ENCODE peak calls at places on chromosomes 3 and 15, in seven cellular contexts. F is psoas muscle, B is fibroblast of lung, W is GM12878, O is mammary epithelial cell, M is pancreas, Z is sigmoid colon. L is an unnamed sample. For H3K9me3 and H3K4me1, the result is how much of the 10 kb centered on the place peaks cover.

GRCh38 chr3:133531981-133532380 is 41.5 kb upstream of the CDV3 start:
- DNase-seq in F (no peak), B (peak), W (no peak), O (no peak), M (no peak), Z (no peak), L (no peak)

GRCh38 chr15:42080585-42081462 is 13.5 kb downstream of the PLA2G4D start:
- DNase-seq in F (no peak), B (peak), W (no peak), O (no peak), M (no peak), Z (peak), L (no peak)

GRCh38 chr15:42213481-42213880 is 5.4 kb upstream of the VPS39 start:
- DNase-seq in F (no peak), B (no peak), W (no peak), O (no peak), M (no peak), Z (no peak), L (no peak)

GRCh38 chr3:49469037-49469875 is 811 bp upstream of the DAG1 start:
- DNase-seq in F (peak), B (peak), W (no peak), O (peak), M (peak), Z (peak), L (peak)

GRCh38 chr3:31567036-31567435 is 34.3 kb downstream of the STT3B start:
- DNase-seq in F (no peak), B (no peak), W (no peak), O (no peak), M (no peak), Z (no peak), L (no peak)

GRCh38 chr15:58440922-58441321 is 9.1 kb downstream of the LIPC start:
- DNase-seq in F (no peak), B (no peak), W (no peak), O (peak), M (no peak), Z (no peak), L (peak)

GRCh38 chr3:141553055-141553454 is 66.2 kb downstream of the RASA2 start:
- DNase-seq in F (no peak), B (no peak), W (no peak), O (no peak), M (no peak), Z (no peak), L (no peak)

GRCh38 chr3:194812177-194812576 is 126.5 kb downstream of the FAM43A start:
- DNase-seq in F (no peak), B (no peak), W (no peak), O (no peak), M (no peak), Z (no peak), L (no peak)

GRCh38 chr15:75720787-75721461 is 8.3 kb upstream of the CSPG4 start:
- DNase-seq in F (peak), B (peak), W (no peak), O (peak), M (peak), Z (peak), L (peak)

GRCh38 chr15:74306801-74307217 is 60.6 kb downstream of the CYP11A1 start:
- DNase-seq in F (no peak), B (peak), W (no peak), O (peak), M (no peak), Z (no peak), L (no peak)

GRCh38 chr15:83504365-83504764 is 57.2 kb downstream of the SH3GL3 start:
- DNase-seq in F (no peak), B (peak), W (no peak), O (no peak), M (no peak), Z (no peak), L (no peak)

GRCh38 chr15:83503595-83504364 is 56.6 kb downstream of the SH3GL3 start:
- DNase-seq in F (no peak), B (no peak), W (no peak), O (no peak), M (no peak), Z (no peak), L (no peak)

GRCh38 chr15:83498801-83499200 is 51.7 kb downstream of the SH3GL3 start:
- DNase-seq in F (no peak), B (no peak), W (no peak), O (no peak), M (no peak), Z (no peak), L (no peak)

GRCh38 chr15:83498374-83498773 is 51.2 kb downstream of the SH3GL3 start:
- DNase-seq in F (no peak), B (no peak), W (no peak), O (no peak), M (no peak), Z (no peak), L (no peak)

GRCh38 chr15:83499476-83499875 is 52.3 kb downstream of the SH3GL3 start:
- DNase-seq in F (no peak), B (no peak), W (no peak), O (no peak), M (no peak), Z (no peak), L (no peak)
- H3K4me3 ChIP-seq in F (no peak), B (no peak), W (no peak), O (no peak), M (no peak), Z (no peak), L (no peak)

GRCh38 chr15:91634163-91634562 is 219.3 kb upstream of the SLCO3A1 start:
- DNase-seq in F (no peak), B (no peak), W (no peak), O (no peak), M (no peak), Z (no peak), L (no peak)

GRCh38 chr15:91630090-91630489 is 223.4 kb upstream of the SLCO3A1 start:
- DNase-seq in F (no peak), B (no peak), W (no peak), O (peak), M (no peak), Z (no peak), L (no peak)

GRCh38 chr15:91632176-91632575 is 221.3 kb upstream of the SLCO3A1 start:
- DNase-seq in F (no peak), B (no peak), W (no peak), O (no peak), M (no peak), Z (no peak), L (no peak)

GRCh38 chr15:91627473-91628309 is 225.8 kb upstream of the SLCO3A1 start:
- DNase-seq in F (peak), B (peak), W (no peak), O (peak), M (peak), Z (peak), L (peak)

GRCh38 chr15:91632981-91633380 is 220.5 kb upstream of the SLCO3A1 start:
- DNase-seq in F (no peak), B (no peak), W (no peak), O (no peak), M (no peak), Z (no peak), L (no peak)
- H3K9me3 ChIP-seq in F (under half), B (under half), W (under half), O (under half), M (under half), Z (under half), L (under half)

GRCh38 chr3:48016336-48016973 is at the start of gene MAP4:
- DNase-seq in F (no peak), B (peak), W (no peak), O (no peak), M (no peak), Z (no peak), L (no peak)
- H3K4me1 ChIP-seq in F (under half), B (under half), W (under half), O (under half), M (half or more), Z (half or more), L (under half)

GRCh38 chr3:7867587-7867986 is 634.0 kb upstream of the LMCD1 start:
- DNase-seq in F (no peak), B (no peak), W (no peak), O (no peak), M (no peak), Z (no peak), L (no peak)
- H3K4me3 ChIP-seq in F (no peak), B (no peak), W (no peak), O (no peak), M (no peak), Z (no peak), L (no peak)

DNA sequence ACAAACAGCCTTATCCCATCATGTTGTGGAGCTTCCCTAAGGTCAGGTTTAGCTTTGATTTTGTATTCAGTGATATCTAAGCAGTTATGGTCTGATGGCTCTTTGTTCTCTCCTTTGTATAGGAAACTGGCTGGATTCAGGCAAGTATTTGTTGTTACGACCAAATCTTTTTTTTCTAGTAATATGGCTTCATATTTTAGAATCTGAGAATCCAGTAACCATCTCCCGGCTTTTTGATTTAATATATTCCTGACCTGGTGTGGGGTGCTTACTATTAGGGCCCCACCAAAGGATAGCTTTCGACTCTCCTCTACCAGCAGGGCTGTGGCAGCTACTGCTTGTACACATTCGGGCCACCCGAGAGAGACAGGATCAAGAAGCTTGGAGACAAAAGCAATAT is 23.0 kb downstream of the ARL8B start:
- DNase-seq in F (no peak), B (no peak), W (no peak), O (no peak), M (no peak), Z (no peak), L (no peak)
- H3K9me3 ChIP-seq in F (under half), B (under half), W (half or more), O (under half), M (under half), Z (under half), L (under half)

GRCh38 chr3:125033616-125034015 is 22.2 kb downstream of the HEG1 start:
- DNase-seq in F (no peak), B (no peak), W (no peak), O (no peak), M (no peak), Z (no peak), L (no peak)

GRCh38 chr3:125039041-125039896 is 16.5 kb downstream of the HEG1 start:
- DNase-seq in F (no peak), B (no peak), W (no peak), O (no peak), M (no peak), Z (no peak), L (no peak)

GRCh38 chr3:125035217-125035616 is 20.6 kb downstream of the HEG1 start:
- DNase-seq in F (no peak), B (no peak), W (peak), O (no peak), M (no peak), Z (no peak), L (no peak)

GRCh38 chr3:125039897-125040175 is 16.0 kb downstream of the HEG1 start:
- DNase-seq in F (no peak), B (no peak), W (no peak), O (no peak), M (no peak), Z (no peak), L (no peak)

DNA sequence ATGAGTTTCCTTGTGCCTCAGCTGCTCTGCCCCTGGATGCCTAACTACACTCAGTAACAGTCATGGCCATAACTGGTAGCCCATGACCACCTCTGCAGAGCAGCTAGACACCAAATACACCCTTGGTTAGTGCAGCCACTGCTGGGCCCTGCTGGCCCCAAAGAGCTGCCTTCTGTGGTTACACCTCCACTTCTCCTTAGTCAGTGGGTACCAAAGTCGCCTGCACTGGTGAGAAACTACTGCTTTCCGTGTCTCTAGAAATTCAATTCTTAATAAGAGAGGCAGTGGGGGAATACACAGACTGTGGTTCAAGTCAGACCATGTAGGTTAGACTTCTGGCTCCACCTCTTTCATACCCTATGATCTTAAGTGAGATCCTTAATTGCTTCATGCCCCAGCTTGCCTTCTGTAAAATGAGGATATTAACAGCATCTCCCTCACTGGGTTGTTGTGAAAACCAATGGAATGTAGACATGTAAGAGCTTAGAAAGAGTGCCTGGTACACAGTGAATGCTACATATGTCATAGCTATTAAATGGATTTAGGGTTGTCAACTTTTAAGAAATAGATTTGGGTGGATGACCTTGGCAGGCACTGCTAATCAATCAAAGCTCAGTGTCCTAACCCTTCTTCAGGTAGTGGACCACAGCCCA is 18.2 kb downstream of the HEG1 start:
- DNase-seq in F (no peak), B (no peak), W (no peak), O (peak), M (no peak), Z (no peak), L (no peak)
- H3K4me1 ChIP-seq in F (under half), B (under half), W (under half), O (under half), M (under half), Z (half or more), L (under half)

GRCh38 chr3:52317601-52318000 is 1.5 kb downstream of the DNAH1 start:
- DNase-seq in F (peak), B (peak), W (no peak), O (peak), M (no peak), Z (no peak), L (peak)

GRCh38 chr3:52315977-52316764 is at the start of gene DNAH1:
- DNase-seq in F (no peak), B (no peak), W (no peak), O (no peak), M (no peak), Z (no peak), L (no peak)

GRCh38 chr3:52317178-52317577 is 1.1 kb downstream of the DNAH1 start:
- DNase-seq in F (no peak), B (no peak), W (no peak), O (no peak), M (no peak), Z (no peak), L (no peak)

GRCh38 chr3:52319921-52320595 is 3.9 kb downstream of the DNAH1 start:
- DNase-seq in F (no peak), B (no peak), W (no peak), O (peak), M (no peak), Z (no peak), L (no peak)

GRCh38 chr3:52318186-52318793 is 2.2 kb downstream of the DNAH1 start:
- DNase-seq in F (no peak), B (no peak), W (no peak), O (no peak), M (no peak), Z (no peak), L (peak)
- H3K4me3 ChIP-seq in F (no peak), B (no peak), W (no peak), O (no peak), M (no peak), Z (no peak), L (no peak)